ENCODE peak calls at places on chromosome 17, in four cellular contexts. G is sigmoid colon, J is psoas muscle, P is uterus. Q is an unnamed sample. For H3K36me3 and H3K4me1, the result is how much of the 10 kb centered on the place peaks cover.

GRCh38 chr17:32998111-32998892 is 6.7 kb downstream of the SPACA3 start:
- DNase-seq in G (peak), J (peak), P (peak), Q (peak)

GRCh38 chr17:74810699-74811485 is 34.7 kb upstream of the NAT9 start:
- DNase-seq in J (no peak), P (no peak), G (no peak), Q (no peak)

GRCh38 chr17:72421128-72422092 is 300.6 kb downstream of the SOX9 start:
- DNase-seq in J (peak), G (no peak), P (no peak), Q (peak)

GRCh38 chr17:20992987-20993862 is 49.6 kb downstream of the USP22 start:
- DNase-seq in G (peak), P (peak), J (peak), Q (peak)

GRCh38 chr17:49224198-49224996 is 6.2 kb downstream of the PHOSPHO1 start:
- DNase-seq in P (no peak), G (no peak), J (peak), Q (peak)

GRCh38 chr17:16406742-16407674 is 8.4 kb upstream of the TRPV2 start:
- DNase-seq in J (peak), G (no peak), P (peak), Q (peak)

GRCh38 chr17:1298616-1299015 is 19.2 kb downstream of the TRARG1 start:
- DNase-seq in P (no peak), G (no peak), J (no peak), Q (peak)

GRCh38 chr17:75033346-75034235 is 13.2 kb downstream of the ATP5PD start:
- DNase-seq in G (peak), P (peak), J (peak), Q (peak)

GRCh38 chr17:32792207-32792606 is 84.7 kb downstream of the MYO1D start:
- DNase-seq in P (no peak), J (no peak), G (no peak), Q (no peak)

GRCh38 chr17:30256756-30257506 is 21.4 kb upstream of the SLC6A4 start:
- DNase-seq in P (no peak), G (no peak), J (no peak), Q (no peak)

GRCh38 chr17:70168979-70169706 is at the start of gene KCNJ2:
- DNase-seq in J (peak), P (peak), G (peak), Q (peak)

GRCh38 chr17:5527647-5528250 is 41.4 kb downstream of the MIS12 start:
- DNase-seq in J (no peak), G (peak), P (no peak), Q (no peak)

GRCh38 chr17:60146206-60146605 is 3.6 kb upstream of the CA4 start:
- DNase-seq in P (no peak), J (no peak), G (no peak), Q (no peak)

GRCh38 chr17:67202503-67202902 is 42.5 kb downstream of the HELZ start:
- DNase-seq in P (no peak), J (no peak), G (no peak), Q (no peak)

GRCh38 chr17:68771867-68772515 is 170.8 kb upstream of the FAM20A start:
- DNase-seq in G (no peak), P (no peak), J (no peak), Q (no peak)

GRCh38 chr17:76314392-76315227 is 6.5 kb upstream of the QRICH2 start:
- DNase-seq in J (no peak), G (peak), P (no peak), Q (no peak)
- H3K36me3 ChIP-seq in J (half or more), G (under half), P (under half), Q (under half)

DNA sequence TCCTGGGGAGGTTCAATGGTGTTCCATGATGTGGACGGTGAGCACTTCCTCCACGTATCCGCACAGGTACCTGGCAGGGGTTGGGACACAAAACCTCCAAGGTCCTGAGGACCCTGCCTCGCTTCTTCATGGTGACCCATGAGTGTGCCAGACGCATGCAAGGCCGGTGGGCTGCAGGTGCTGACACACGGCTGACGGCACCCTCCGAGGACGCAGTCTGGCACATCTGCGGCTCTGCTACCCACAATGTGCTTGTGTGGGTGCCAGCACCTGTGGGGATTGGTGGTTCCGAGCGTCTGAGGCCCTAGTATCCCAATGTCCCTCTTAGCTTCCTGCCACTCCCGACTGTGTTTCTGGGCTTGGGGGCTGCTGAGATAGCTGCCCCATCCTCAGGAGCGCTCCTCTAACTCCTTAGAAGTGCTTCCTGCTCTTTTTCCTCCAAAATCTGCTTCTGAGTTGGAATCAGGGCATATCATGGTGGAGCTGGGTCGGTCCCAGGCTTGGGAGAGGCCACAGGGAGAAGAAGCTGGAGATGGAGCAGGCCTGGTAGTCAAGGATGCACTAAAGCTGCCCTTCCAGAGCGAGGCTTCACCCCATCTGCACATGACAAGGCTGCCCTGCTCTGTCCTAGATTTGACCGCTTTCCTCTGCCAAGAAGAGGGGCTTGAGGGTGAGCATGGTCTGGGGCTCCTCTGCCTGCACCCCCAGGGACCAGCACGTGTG is 1.6 kb downstream of the CYGB start:
- DNase-seq in J (no peak), P (no peak), G (no peak), Q (no peak)
- H3K4me1 ChIP-seq in J (under half), P (under half), G (under half), Q (under half)

GRCh38 chr17:73630957-73631595 is 13.2 kb downstream of the SDK2 start:
- DNase-seq in P (no peak), G (peak), J (peak), Q (no peak)
- TF ChIP-seq CTCF in P (no peak), G (no peak), J (no peak), Q (no peak)

DNA sequence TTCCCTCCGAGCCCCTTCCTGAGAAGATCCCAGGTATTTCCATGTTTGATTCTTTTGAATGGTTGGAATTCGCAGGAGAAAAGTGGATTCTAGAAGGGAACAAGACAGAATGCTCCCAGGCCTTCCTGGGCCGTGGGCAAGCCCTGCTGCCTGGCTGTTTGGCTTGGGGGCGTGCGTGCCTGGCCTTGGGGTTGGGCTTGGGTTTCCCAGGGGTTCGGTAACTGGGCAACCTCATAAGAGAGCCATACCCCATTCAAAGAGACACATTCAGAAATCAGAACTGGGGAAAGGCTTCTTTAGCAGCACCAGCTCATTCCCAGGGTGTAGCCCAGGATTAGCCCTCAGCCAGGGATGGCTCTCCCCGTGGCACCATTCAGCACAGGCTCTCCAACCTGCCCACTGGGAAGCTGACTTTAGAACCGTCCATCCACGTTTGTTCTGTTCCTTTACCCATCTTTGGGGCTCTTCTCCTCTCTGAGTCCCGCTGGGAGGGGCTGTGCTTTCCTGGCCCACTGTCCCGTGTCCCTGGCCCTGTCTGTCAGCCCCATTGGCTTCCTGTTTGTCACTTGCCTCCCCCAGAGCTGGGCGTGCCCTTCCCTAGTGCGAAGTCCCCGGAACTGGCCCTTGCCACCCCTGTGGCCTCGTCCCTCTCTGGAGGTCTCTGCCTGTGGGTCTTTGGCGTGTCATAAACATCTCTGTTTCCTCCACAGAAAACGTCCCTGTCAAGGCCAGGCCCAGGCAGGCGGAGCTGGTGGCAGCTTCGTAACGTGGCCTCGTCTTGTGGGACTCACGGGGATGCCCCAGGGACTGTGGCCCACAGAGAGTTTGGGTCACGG is 7.0 kb downstream of the CHMP6 start:
- DNase-seq in P (no peak), G (no peak), J (no peak), Q (no peak)
- H3K36me3 ChIP-seq in P (under half), G (under half), J (half or more), Q (under half)

GRCh38 chr17:45432405-45433113 is at the start of gene ARHGAP27:
- DNase-seq in P (no peak), J (peak), G (peak), Q (no peak)
- H3K4me1 ChIP-seq in P (under half), J (under half), G (under half), Q (under half)

DNA sequence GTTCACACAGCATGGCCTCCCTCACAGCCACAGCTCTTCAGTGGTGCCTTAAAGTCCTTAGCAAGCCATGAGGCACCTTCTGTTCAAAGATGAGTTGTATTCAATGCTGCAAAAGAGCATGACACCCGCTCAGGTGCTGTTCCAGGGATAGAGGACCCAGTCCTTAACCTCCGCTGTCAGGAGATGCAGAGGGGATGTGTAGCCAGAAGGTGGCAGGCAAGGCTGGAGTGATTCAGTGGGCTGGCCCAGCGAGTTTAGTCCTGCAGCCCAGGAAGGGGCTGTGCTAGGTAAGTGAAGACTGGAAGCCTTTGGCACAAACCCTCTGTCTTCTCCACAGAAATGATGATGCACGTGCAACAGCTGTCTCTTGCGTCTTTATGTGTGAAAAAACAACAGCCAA is 25.0 kb upstream of the ADAM11 start:
- DNase-seq in P (no peak), G (no peak), J (no peak), Q (no peak)
- TF ChIP-seq CTCF in P (no peak), G (no peak), J (no peak), Q (peak)

GRCh38 chr17:51200846-51201245 is 34.6 kb downstream of the NME2 start:
- DNase-seq in P (no peak), J (no peak), G (no peak), Q (no peak)
- H3K36me3 ChIP-seq in P (under half), J (half or more), G (under half), Q (under half)